ENCODE peak calls at places on chromosomes 2 and 18, in eight cellular contexts. D, I, N, K, W, Z, P and R are unnamed samples. For H3K4me1, the result is how much of the 10 kb centered on the place peaks cover.

GRCh38 chr2:26527726-26528125 is 49.8 kb upstream of the OTOF start:
- DNase-seq in D (no peak), I (no peak), N (no peak), K (no peak), W (no peak), Z (no peak), P (peak), R (no peak)

GRCh38 chr2:232672581-232672980 is 24.6 kb upstream of the GIGYF2 start:
- DNase-seq in D (no peak), I (no peak), N (no peak), K (no peak), W (no peak), Z (peak), P (no peak), R (no peak)

GRCh38 chr2:177763532-177764265 is 308.9 kb downstream of the PDE11A start:
- DNase-seq in D (peak), I (peak), N (peak), K (peak), W (peak), Z (peak), P (peak), R (peak)

GRCh38 chr2:226352941-226353558 is 446.6 kb downstream of the IRS1 start:
- DNase-seq in D (no peak), I (no peak), N (no peak), K (no peak), W (no peak), Z (no peak), P (no peak), R (no peak)

GRCh38 chr2:96315400-96316071 is 9.6 kb upstream of the ITPRIPL1 start:
- DNase-seq in D (peak), I (no peak), N (no peak), K (no peak), W (no peak), Z (no peak), P (no peak), R (no peak)

GRCh38 chr2:1910562-1911256 is 166.4 kb upstream of the PXDN start:
- DNase-seq in D (peak), I (no peak), N (no peak), K (no peak), W (no peak), Z (no peak), P (no peak), R (peak)

GRCh38 chr2:157901325-157901724 is 25.2 kb upstream of the ACVR1 start:
- DNase-seq in D (no peak), I (no peak), N (no peak), K (no peak), W (no peak), Z (no peak), P (no peak), R (no peak)

GRCh38 chr18:73614812-73615211 is 532.8 kb downstream of the FBXO15 start:
- DNase-seq in D (no peak), I (no peak), N (peak), K (no peak), W (no peak), Z (no peak), P (no peak), R (no peak)

GRCh38 chr2:182817558-182817957 is 48.9 kb downstream of the FRZB start:
- DNase-seq in D (no peak), I (no peak), N (no peak), K (no peak), W (no peak), Z (no peak), P (no peak), R (no peak)

GRCh38 chr2:11616097-11616687 is 53.8 kb downstream of the NTSR2 start:
- DNase-seq in D (no peak), I (no peak), N (no peak), K (no peak), W (no peak), Z (no peak), P (no peak), R (no peak)

GRCh38 chr2:238970553-238971081 is 122.7 kb downstream of the TWIST2 start:
- DNase-seq in D (peak), I (peak), N (peak), K (peak), W (peak), Z (peak), P (no peak), R (no peak)

GRCh38 chr2:155663265-155663664 is 669.3 kb downstream of the NR4A2 start:
- DNase-seq in D (no peak), I (no peak), N (no peak), K (no peak), W (no peak), Z (no peak), P (no peak), R (no peak)

GRCh38 chr2:228581731-228582130 is 400.2 kb upstream of the SPHKAP start:
- DNase-seq in D (no peak), I (no peak), N (peak), K (no peak), W (no peak), Z (no peak), P (no peak), R (no peak)

GRCh38 chr18:8724452-8724851 is 19.1 kb downstream of the MTCL1 start:
- DNase-seq in D (no peak), I (no peak), N (no peak), K (no peak), W (no peak), Z (no peak), P (no peak), R (no peak)

GRCh38 chr2:19465965-19466364 is 107.5 kb upstream of the OSR1 start:
- DNase-seq in D (no peak), I (no peak), N (no peak), K (no peak), W (no peak), Z (no peak), P (no peak), R (no peak)

GRCh38 chr2:83054751-83055150 is 1404.3 kb downstream of the SUCLG1 start:
- DNase-seq in D (no peak), I (no peak), N (peak), K (no peak), W (no peak), Z (no peak), P (no peak), R (peak)

GRCh38 chr2:88190808-88191721 is 20.9 kb downstream of the THNSL2 start:
- DNase-seq in D (peak), I (no peak), N (peak), K (peak), W (no peak), Z (peak), P (no peak), R (peak)

GRCh38 chr18:77177009-77177408 is 44.4 kb upstream of the MBP start:
- DNase-seq in D (no peak), I (no peak), N (peak), K (peak), W (no peak), Z (no peak), P (no peak), R (peak)

GRCh38 chr2:23651187-23651983 is 266.4 kb downstream of the KLHL29 start:
- DNase-seq in D (no peak), I (no peak), N (peak), K (no peak), W (no peak), Z (no peak), P (no peak), R (no peak)

GRCh38 chr18:76518073-76518472 is 23.0 kb upstream of the ZNF516 start:
- DNase-seq in D (no peak), I (no peak), N (no peak), K (no peak), W (no peak), Z (no peak), P (no peak), R (no peak)

DNA sequence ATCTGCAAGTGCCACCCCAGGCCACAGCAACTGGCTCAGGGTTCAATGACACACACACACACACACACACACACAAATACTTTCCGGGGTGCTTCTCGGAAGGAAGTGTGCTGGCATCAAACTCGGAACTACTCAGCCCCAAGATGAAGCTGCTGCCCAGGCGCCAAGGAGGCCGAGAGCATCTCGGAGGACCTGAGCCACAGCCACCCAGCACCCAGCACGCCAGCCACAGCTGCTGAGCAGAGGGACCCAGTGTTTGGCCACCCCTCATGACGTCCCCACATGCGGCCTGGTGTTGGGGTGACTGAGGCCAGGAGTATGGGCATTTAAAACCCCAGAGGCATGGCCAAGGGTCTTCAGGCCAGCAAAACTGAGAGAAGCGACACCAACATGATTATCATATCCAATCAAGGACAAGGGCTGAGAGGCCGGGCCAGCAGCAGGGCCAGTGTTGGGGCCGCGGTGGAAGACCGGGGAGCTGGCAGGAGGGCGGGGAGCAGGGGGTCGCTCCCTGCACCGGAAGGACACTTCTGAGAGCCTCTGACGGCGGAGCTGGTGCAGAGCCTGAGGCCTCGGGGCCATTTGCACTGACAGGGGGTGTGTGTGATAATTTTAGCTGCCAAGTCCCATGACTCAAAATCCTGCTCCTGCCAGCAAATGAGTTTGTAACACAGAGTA is 61.8 kb downstream of the BIN1 start:
- DNase-seq in D (no peak), I (no peak), N (peak), K (no peak), W (no peak), Z (no peak), P (peak), R (no peak)
- H3K27ac ChIP-seq in D (no peak), I (no peak), N (no peak), K (no peak), W (no peak), Z (no peak), P (no peak), R (no peak)

GRCh38 chr2:235990344-235990743 is 177.8 kb downstream of the GBX2 start:
- DNase-seq in D (no peak), I (no peak), N (no peak), K (no peak), W (peak), Z (no peak), P (no peak), R (no peak)

GRCh38 chr2:235996419-235996818 is 171.8 kb downstream of the GBX2 start:
- DNase-seq in D (no peak), I (no peak), N (peak), K (no peak), W (no peak), Z (no peak), P (no peak), R (no peak)

GRCh38 chr2:235988271-235989015 is 179.7 kb downstream of the GBX2 start:
- DNase-seq in D (no peak), I (no peak), N (no peak), K (no peak), W (no peak), Z (no peak), P (no peak), R (no peak)

GRCh38 chr2:235989591-235989990 is 178.6 kb downstream of the GBX2 start:
- DNase-seq in D (no peak), I (no peak), N (no peak), K (no peak), W (no peak), Z (no peak), P (no peak), R (peak)

DNA sequence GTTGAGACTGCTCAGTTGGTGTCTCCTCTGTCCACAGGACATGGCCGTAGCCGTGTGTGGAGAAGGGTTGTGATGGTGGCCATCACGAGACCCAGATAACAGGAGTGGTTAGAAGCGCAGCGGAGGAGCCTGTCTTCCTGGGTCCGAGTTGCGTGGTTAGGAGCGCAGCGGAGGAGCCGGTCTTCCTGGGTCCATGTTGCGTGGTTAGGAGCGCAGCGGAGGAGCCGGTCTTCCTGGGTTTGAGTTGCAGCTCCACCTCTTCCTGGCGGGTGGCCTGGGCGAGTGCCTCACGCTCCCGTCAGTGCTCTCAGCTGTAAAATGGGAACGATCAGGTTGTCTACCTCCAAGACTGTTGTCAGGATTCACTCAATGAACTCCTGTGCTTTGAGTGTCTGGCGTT is 176.2 kb downstream of the GBX2 start:
- DNase-seq in D (no peak), I (no peak), N (no peak), K (no peak), W (no peak), Z (no peak), P (no peak), R (no peak)
- H3K4me1 ChIP-seq in D (under half), I (under half), N (under half), K (under half), W (under half), Z (under half), P (under half), R (under half)

GRCh38 chr2:48532174-48532573 is 2.2 kb downstream of the STON1 start:
- DNase-seq in D (no peak), I (no peak), N (no peak), K (no peak), W (no peak), Z (no peak), P (no peak), R (no peak)
- H3K4me3 ChIP-seq in D (no peak), I (peak), N (no peak), K (no peak), W (no peak), Z (no peak), P (no peak), R (no peak)

DNA sequence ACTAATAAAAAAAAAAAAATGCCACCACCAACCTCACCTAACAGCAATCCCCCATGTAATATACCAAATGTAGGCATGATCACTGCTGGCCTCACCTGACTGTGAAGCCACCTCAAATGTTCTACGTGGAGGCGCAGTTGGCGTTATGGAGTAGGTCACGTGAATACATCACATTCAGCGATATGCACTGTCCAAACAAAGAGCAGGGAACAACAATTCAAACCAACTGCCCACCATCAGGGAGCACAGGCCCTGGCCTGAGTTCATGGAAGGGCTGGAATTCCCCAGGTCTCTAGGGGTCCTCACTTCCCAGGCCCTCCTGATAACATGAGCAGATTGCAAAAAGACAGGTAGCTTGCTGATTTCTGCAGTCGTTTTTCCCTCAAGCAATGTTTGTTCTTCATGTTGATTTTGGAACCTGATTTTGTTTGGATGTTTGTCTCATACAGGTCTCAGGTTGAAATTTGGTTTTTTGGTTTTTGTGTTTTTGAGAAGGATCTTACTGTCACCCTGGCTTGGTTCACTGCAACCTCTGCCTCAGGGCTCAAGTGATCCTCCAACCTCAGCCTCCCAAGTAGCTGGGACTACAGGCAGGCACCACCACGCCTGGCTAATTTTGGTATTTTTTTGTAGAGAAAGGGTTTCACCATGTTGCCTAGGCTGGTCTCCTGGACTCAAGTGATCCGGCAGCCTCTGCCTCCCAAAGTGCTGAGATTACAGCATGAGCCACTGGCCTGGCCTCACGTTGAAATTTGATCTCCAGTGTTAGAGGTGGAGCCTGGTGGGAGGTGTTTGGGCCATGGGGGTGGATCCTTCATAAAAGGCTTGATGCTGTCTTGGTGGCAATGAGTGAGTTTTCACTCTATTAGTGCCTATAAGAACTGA is 15.5 kb downstream of the TBC1D8 start:
- DNase-seq in D (no peak), I (no peak), N (no peak), K (no peak), W (no peak), Z (peak), P (no peak), R (no peak)
- H3K27ac ChIP-seq in D (no peak), I (no peak), N (no peak), K (no peak), W (no peak), Z (peak), P (no peak), R (no peak)

GRCh38 chr2:237405006-237405559 is 8.9 kb downstream of the COL6A3 start:
- DNase-seq in D (no peak), I (no peak), N (no peak), K (no peak), W (peak), Z (no peak), P (no peak), R (no peak)

GRCh38 chr2:237403024-237403882 is 10.7 kb downstream of the COL6A3 start:
- DNase-seq in D (no peak), I (no peak), N (peak), K (no peak), W (peak), Z (no peak), P (no peak), R (no peak)

GRCh38 chr2:237405605-237406004 is 8.4 kb downstream of the COL6A3 start:
- DNase-seq in D (no peak), I (no peak), N (no peak), K (no peak), W (no peak), Z (no peak), P (no peak), R (no peak)

GRCh38 chr2:237407734-237408133 is 6.2 kb downstream of the COL6A3 start:
- DNase-seq in D (no peak), I (no peak), N (no peak), K (no peak), W (no peak), Z (no peak), P (no peak), R (no peak)

DNA sequence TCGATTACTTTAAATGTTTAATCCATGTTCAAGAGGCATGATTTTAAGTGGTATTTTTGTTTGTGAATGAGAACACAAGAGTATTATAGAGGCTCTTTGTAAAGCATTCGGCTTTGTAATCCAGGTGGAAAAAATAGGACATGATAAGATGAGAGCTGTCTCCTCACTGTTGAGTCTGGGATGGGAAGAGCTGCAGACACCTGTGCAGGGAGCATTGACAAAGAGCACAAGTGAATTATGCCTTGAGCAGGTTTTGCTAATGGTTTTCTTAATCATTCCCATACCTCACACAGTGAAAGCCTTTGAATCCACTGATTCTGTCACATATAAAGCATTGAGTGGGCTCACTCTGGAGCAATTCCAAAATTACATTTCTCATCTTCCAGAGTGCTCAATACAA is 9.6 kb downstream of the COL6A3 start:
- DNase-seq in D (no peak), I (no peak), N (no peak), K (no peak), W (no peak), Z (no peak), P (no peak), R (no peak)
- H3K4me1 ChIP-seq in D (under half), I (under half), N (under half), K (under half), W (under half), Z (under half), P (under half), R (under half)

DNA sequence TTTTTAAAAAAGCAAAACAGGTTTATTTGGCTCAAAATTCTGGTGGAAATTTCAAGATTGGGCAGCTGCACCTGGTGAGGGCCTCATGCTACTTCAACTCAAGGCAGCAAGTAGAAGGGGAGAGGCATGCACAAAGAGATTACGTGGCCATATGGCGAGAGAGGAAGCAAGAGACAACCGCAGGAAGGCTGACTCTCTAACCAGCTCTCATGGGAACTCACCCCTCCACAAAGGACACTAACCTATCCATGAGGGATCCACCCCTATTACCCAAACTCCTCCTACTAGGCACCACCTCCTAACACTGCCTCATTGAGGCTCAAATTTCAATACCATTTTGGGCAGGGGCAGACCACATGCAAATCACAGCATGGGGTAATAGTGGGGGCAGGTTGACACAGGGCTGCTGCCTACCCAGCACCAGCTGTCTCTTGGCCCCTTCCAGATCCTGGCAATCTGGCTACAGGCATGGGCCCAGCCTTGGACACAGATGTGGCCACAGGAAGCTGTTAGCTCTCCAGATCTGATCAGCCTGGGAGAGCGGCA is 2.0 kb upstream of the CAPN10 start:
- DNase-seq in D (peak), I (peak), N (peak), K (no peak), W (no peak), Z (peak), P (peak), R (no peak)
- H3K4me3 ChIP-seq in D (peak), I (no peak), N (no peak), K (peak), W (peak), Z (no peak), P (no peak), R (no peak)

DNA sequence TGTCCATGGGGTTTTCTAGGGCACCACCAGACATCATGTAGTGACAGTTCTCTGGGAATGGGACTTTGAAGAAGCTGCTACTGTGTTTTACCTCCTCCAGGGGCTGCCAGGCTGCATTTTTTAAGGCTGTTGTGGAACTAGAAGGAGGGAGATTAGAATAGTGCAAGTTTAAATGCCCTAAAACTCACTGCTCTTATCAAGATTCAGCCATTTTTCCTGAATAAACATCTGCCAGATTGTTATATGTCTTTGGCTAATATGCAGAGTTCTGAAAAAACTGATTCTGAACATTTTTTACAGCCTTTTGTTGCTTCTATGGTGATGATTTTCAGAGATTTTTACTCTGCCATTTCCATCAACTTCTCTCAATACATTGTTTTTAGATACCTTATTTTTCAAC is 8.6 kb upstream of the EPB41L5 start:
- DNase-seq in D (no peak), I (no peak), N (no peak), K (no peak), W (no peak), Z (no peak), P (no peak), R (no peak)
- H3K27ac ChIP-seq in D (no peak), I (no peak), N (no peak), K (no peak), W (no peak), Z (no peak), P (no peak), R (no peak)